ENCODE peak calls at places on chromosomes 13 and 19, in six cellular contexts. K, P, X, E, H and R are unnamed samples.

GRCh38 chr19:12155324-12155723 is 1.2 kb downstream of the ZNF625 start:
- DNase-seq in P (no peak), H (no peak), X (no peak), E (no peak), K (no peak), R (no peak)

GRCh38 chr19:8257052-8257443 is 47.9 kb downstream of the CERS4 start:
- DNase-seq in H (no peak), K (no peak), E (peak), P (no peak), X (no peak), R (no peak)

GRCh38 chr13:34914416-34914815 is 27.7 kb upstream of the NBEA start:
- DNase-seq in K (no peak), P (peak), E (no peak), X (no peak), H (no peak), R (no peak)

GRCh38 chr13:106917024-106917491 is 349.1 kb upstream of the ARGLU1 start:
- DNase-seq in H (no peak), K (peak), E (no peak), P (peak), X (no peak), R (no peak)

GRCh38 chr13:58399263-58399662 is 767.7 kb downstream of the PCDH17 start:
- DNase-seq in H (no peak), E (no peak), P (no peak), K (no peak), X (no peak), R (no peak)

GRCh38 chr19:55178781-55179569 is 1.1 kb downstream of the SYT5 start:
- DNase-seq in E (peak), P (peak), H (peak), X (peak), K (peak), R (peak)

GRCh38 chr19:35430382-35431146 is 17.5 kb upstream of the FFAR2 start:
- DNase-seq in K (no peak), X (no peak), P (no peak), E (no peak), H (no peak), R (no peak)

GRCh38 chr13:72062566-72062965 is 195.6 kb upstream of the DACH1 start:
- DNase-seq in X (no peak), E (peak), H (peak), K (no peak), P (peak), R (no peak)

GRCh38 chr13:107124129-107124718 is 556.3 kb upstream of the ARGLU1 start:
- DNase-seq in K (no peak), P (no peak), H (no peak), X (no peak), E (peak), R (no peak)

GRCh38 chr19:39397360-39398296 is 6.5 kb downstream of the MED29 start:
- DNase-seq in P (peak), H (peak), X (peak), E (peak), K (peak), R (peak)

GRCh38 chr19:22601906-22602630 is 32.1 kb upstream of the ZNF492 start:
- DNase-seq in K (no peak), X (no peak), H (no peak), E (no peak), P (no peak), R (no peak)

GRCh38 chr19:35266904-35267817 is 1.6 kb upstream of the USF2 start:
- DNase-seq in E (peak), H (peak), P (peak), X (no peak), K (peak), R (peak)

GRCh38 chr13:95880346-95880745 is 172.9 kb downstream of the UGGT2 start:
- DNase-seq in P (no peak), X (no peak), E (no peak), K (no peak), H (no peak), R (no peak)

GRCh38 chr13:37869756-37870488 is at the start of gene TRPC4:
- DNase-seq in P (peak), X (peak), E (peak), K (peak), H (peak), R (no peak)

GRCh38 chr13:41639955-41640780 is 182.8 kb downstream of the RGCC start:
- DNase-seq in X (no peak), E (peak), P (no peak), K (no peak), H (no peak), R (no peak)

GRCh38 chr19:41441321-41441945 is 1.5 kb upstream of the ERICH4 start:
- DNase-seq in P (no peak), H (no peak), X (no peak), K (no peak), E (no peak), R (no peak)

GRCh38 chr13:102658678-102659077 is 36.2 kb downstream of the METTL21C start:
- DNase-seq in X (no peak), E (no peak), H (no peak), K (no peak), P (no peak), R (no peak)

GRCh38 chr13:75830842-75831241 is 194.7 kb downstream of the LMO7 start:
- DNase-seq in E (no peak), P (no peak), H (no peak), K (no peak), X (no peak), R (no peak)

GRCh38 chr19:38152461-38153379 is 71.3 kb downstream of the DPF1 start:
- DNase-seq in H (no peak), X (no peak), K (no peak), P (no peak), E (no peak), R (no peak)

GRCh38 chr19:38975214-38975860 is at the start of gene FBXO17:
- DNase-seq in X (peak), H (peak), K (peak), P (peak), E (peak), R (no peak)

GRCh38 chr13:48496796-48497195 is 36.1 kb downstream of the RCBTB2 start:
- DNase-seq in X (no peak), K (no peak), H (no peak), E (no peak), P (no peak), R (peak)

GRCh38 chr13:87661471-87661870 is 9.7 kb upstream of the SLITRK5 start:
- DNase-seq in E (no peak), X (no peak), H (no peak), P (no peak), K (no peak), R (no peak)

GRCh38 chr13:25683056-25683455 is 311.3 kb downstream of the ATP8A2 start:
- DNase-seq in P (no peak), H (no peak), E (no peak), K (no peak), X (no peak), R (no peak)

GRCh38 chr19:39940221-39940833 is 5.9 kb upstream of the FCGBP start:
- DNase-seq in E (no peak), K (no peak), X (no peak), P (no peak), H (no peak), R (no peak)

GRCh38 chr13:45335397-45336024 is 5.5 kb downstream of the TPT1 start:
- DNase-seq in H (no peak), E (no peak), P (no peak), X (no peak), K (no peak), R (no peak)

GRCh38 chr19:10780368-10780767 is 55.6 kb downstream of the TMED1 start:
- DNase-seq in H (no peak), K (no peak), E (no peak), P (no peak), X (no peak), R (no peak)

GRCh38 chr19:33054623-33055022 is 10.1 kb downstream of the RHPN2 start:
- DNase-seq in X (no peak), K (peak), E (peak), P (no peak), H (peak), R (no peak)

GRCh38 chr13:102100234-102100633 is 301.6 kb downstream of the FGF14 start:
- DNase-seq in H (no peak), E (no peak), P (no peak), X (no peak), K (no peak), R (no peak)

DNA sequence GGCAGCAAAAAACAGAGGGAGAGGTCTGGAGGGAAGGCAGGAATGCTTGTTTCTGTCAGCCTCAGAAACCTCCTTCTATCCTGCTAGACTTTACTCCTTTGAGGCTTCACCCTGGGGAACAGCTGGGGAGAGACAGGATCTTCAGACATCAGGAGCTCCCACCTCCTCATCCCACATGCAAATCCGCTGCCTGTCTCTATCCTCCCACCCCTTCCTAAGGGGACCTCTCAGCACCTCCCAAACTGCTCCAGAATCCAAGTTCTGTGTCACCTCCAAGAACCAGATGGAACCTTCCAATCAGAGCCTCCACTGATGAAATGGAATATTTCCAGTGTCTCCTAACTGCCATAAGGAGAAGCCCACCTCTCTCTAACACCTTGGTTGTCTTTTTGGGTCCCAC is 9.7 kb upstream of the ERCC2 start:
- DNase-seq in X (no peak), H (no peak), K (no peak), P (no peak), E (no peak), R (no peak)
- TF ChIP-seq CTCF in X (no peak), H (no peak), K (no peak), P (no peak), E (no peak), R (no peak)

GRCh38 chr13:112366907-112367646 is 9.1 kb upstream of the SPACA7 start:
- DNase-seq in K (no peak), X (no peak), H (no peak), P (no peak), E (no peak), R (no peak)
- TF ChIP-seq CTCF in K (no peak), X (no peak), H (no peak), P (no peak), E (no peak), R (no peak)

DNA sequence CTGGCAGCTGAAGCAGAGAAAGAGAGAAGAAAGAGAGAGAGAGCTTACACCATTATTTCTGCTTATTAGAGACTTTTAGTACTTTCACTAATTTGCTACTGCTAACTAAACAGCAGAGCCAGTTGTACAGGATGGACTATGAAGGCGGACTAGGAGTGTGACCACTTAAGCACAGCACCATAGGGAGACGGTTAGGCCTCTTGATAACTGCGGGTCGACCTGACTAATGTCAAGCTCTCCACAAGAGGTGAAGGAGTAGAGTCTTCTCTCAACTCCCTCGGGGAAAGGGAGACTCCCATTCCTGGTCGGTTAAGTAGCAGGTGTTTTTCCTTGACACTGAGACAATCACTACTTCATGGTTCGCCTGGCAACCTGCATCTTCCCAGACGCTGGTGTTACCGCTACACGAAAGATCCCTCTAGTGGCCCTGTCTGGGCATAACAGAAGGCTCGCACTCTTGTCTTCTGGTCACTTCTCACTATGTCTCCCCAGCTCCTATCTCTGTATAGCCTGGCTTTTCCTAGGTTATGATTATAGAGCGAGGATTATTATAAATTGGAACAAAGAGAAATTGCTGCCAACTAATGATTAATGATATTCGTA is 5.3 kb upstream of the PSG7 start:
- DNase-seq in E (peak), P (peak), X (no peak), H (no peak), K (no peak), R (peak)
- TF ChIP-seq CTCF in E (peak), P (peak), X (no peak), H (no peak), K (no peak), R (peak)

GRCh38 chr13:24625870-24626419 is 54.3 kb upstream of the ATP12A start:
- DNase-seq in P (no peak), H (peak), X (peak), E (no peak), K (peak), R (peak)
- TF ChIP-seq CTCF in P (no peak), H (no peak), X (no peak), E (no peak), K (no peak), R (no peak)

DNA sequence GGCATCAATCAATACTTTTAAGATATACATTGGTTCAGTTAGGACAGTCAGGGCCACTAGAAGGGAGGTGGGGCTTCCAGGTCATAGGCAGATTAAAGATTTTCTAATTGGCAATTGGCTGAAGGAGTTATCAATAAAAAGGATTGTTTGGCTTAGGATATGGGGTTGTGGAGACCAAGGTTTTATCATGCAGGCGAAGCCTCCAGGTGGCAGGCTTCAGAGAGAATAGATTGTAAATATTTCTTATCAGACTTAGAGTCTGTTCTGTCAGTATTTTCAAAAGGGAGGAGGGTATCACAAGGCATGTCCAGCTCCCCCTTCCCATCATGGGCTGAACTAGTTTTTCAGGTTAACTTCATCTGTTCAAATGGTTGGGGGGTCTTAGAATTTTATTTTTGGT is 77.4 kb upstream of the FARP1 start:
- DNase-seq in E (no peak), H (no peak), P (no peak), X (no peak), K (no peak), R (no peak)
- TF ChIP-seq CTCF in E (no peak), H (no peak), P (no peak), X (no peak), K (no peak), R (no peak)

GRCh38 chr19:15841875-15842569 is 26.6 kb upstream of the OR10H1 start:
- DNase-seq in X (no peak), K (no peak), E (no peak), H (no peak), P (peak), R (peak)

GRCh38 chr19:15836345-15836594 is 20.8 kb upstream of the OR10H1 start:
- DNase-seq in X (no peak), P (no peak), H (no peak), K (no peak), E (peak), R (no peak)

GRCh38 chr19:15840833-15841232 is 25.4 kb upstream of the OR10H1 start:
- DNase-seq in E (no peak), K (no peak), X (no peak), H (no peak), P (no peak), R (no peak)

GRCh38 chr19:15831626-15832025 is 16.2 kb upstream of the OR10H1 start:
- DNase-seq in H (no peak), K (no peak), E (no peak), X (no peak), P (no peak), R (no peak)

DNA sequence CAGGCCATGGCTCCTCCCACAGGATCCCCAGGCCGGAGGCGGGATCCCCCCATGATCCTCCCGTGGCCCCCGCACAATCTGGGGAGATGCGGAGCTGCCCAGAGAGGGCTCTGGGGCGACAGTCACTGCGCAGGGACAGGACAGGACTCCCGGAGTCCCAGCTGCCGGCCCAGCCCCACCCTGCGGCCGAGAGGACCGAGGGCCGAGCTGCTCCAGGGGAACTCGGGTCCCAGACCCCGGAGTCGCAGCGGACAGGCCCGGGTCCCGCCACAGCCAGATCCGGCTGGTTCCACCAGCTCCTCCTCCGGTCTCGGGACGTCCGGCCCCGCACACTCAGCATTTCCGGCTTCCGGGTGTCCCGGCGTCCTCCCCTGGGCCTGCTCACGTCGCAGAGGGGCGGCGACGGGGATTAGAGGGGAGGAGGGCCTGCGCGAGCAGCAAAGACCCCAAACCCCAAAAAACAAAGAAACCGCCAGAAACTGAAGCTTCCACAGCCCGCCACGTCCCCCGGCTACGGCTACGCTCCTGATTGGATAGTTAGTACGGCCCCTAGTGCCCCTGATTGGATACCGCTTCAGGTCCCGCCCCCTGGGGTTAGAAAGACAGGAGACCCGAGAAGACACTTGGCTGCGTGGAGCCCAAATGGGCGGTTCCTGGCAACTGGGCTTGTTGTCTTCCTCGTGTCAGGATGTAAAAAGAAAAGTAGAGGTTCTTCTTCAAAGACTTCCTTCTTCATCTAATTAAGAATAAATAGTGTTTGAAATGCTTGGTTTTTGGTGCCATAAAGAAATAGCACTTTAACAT is 21.3 kb upstream of the OR10H1 start:
- DNase-seq in K (peak), X (peak), H (peak), P (peak), E (peak), R (peak)
- TF ChIP-seq CTCF in K (no peak), X (no peak), H (no peak), P (no peak), E (no peak), R (no peak)

GRCh38 chr19:50804420-50805272 is 14.4 kb downstream of the ACP4 start:
- DNase-seq in E (peak), K (peak), X (peak), P (peak), H (peak), R (peak)
- TF ChIP-seq CTCF in E (no peak), K (no peak), X (no peak), P (no peak), H (no peak), R (no peak)

DNA sequence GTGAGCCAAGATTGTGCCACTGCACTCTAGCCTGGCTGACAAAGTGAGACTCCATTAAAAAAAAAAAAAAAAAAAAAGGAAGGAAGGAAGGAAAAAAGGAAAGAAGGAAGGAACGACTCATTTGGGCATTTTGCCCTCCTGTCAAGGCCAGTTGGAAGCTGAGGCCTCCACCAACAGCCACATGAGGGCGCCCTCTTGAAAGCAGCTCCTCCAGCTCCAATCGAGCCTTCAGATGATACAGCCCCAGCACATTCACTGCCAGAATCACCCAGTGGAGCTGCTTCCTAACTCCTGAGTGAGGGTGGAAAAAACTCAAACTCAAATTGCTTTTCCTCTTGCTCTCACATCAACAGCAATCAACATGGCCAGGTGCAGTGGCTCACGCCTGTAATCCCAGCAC is 40.9 kb downstream of the GNG7 start:
- DNase-seq in X (no peak), H (no peak), P (peak), K (no peak), E (peak), R (peak)
- TF ChIP-seq CTCF in X (no peak), H (no peak), P (no peak), K (no peak), E (no peak), R (no peak)

DNA sequence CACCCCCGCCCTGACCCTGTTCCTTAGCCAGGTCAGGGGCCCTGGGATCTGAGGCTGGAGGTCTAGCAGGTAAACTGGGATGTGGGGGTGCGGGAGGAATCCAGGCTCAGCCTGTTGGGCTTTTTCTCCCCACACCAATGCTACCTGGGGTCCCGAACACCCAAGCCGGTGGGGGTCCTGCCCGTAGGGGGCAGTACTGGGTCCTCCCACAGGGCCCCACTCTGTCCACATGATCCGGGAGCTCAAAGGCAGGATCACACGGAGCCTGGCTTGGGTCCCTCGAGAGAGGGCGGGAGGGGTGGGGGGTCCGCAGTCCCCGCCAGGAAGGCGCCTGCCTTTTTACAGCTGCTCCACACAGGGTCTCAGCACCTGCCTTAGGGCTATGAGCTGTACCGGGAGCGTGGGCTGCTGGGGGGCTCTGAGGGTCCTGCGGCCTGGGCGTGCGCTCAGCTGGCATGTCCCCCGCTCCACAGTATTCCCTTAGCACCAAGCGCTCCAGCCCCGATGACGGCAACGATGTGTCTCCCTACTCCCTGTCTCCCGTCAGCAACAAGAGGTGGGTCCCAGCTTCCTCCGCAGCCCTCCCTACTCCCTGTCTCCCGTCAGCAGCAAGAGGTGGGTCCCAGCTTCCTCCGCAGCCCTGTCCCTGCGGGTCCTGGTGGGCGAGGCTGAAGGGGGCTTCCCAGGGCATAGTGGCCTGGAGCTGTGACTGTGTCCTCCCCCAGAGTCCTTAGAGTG is 12.3 kb upstream of the TEKTIP1 start:
- DNase-seq in P (no peak), H (no peak), K (peak), E (no peak), X (no peak), R (no peak)
- TF ChIP-seq CTCF in P (peak), H (no peak), K (no peak), E (no peak), X (no peak), R (peak)